ENCODE peak calls at places on chromosome 19, in ten cellular contexts. T, K, N, A, E, G, V, R, F and B are unnamed samples.
A peak's percentile ranks its signal among the peaks of the same experiment; 100 is the strongest.

GRCh38 chr19:37007587-37008220 is 70.5 kb upstream of the ZNF420 start:
- DNase-seq in K (no peak), T (peak; percentile 36), N (no peak), E (no peak), R (peak; percentile 87), F (peak; percentile 27), A (peak; percentile 50), G (peak; percentile 79), V (peak; percentile 50), B (no peak)

GRCh38 chr19:16627194-16627927 is 643 bp downstream of the MED26 start:
- DNase-seq in V (peak; percentile 56), R (no peak), F (no peak), T (no peak), K (peak; percentile 5), E (peak; percentile 69), A (peak; percentile 30), G (no peak), N (no peak), B (peak; percentile 47)

GRCh38 chr19:8826371-8826770 is 5.7 kb downstream of the ZNF558 start:
- DNase-seq in F (no peak), E (peak; percentile 7), R (no peak), G (no peak), N (no peak), A (no peak), K (no peak), V (no peak), T (no peak), B (no peak)

GRCh38 chr19:55579766-55580621 is 654 bp downstream of the ZNF579 start:
- DNase-seq in F (no peak), A (no peak), K (no peak), N (peak; percentile 41), G (peak; percentile 44), R (peak; percentile 31), E (peak; percentile 46), T (no peak), V (no peak), B (no peak)

GRCh38 chr19:947707-948533 is 22.1 kb downstream of the ARID3A start:
- DNase-seq in F (peak; percentile 59), T (no peak), N (no peak), A (no peak), V (peak; percentile 94), R (peak; percentile 59), G (no peak), E (peak; percentile 88), K (no peak), B (peak; percentile 93)

GRCh38 chr19:17943284-17944221 is 10.7 kb downstream of the CCDC124 start:
- DNase-seq in E (no peak), F (no peak), T (no peak), V (no peak), G (no peak), R (no peak), A (no peak), K (no peak), N (no peak), B (no peak)

GRCh38 chr19:16416574-16416973 is 55.2 kb downstream of the EPS15L1 start:
- DNase-seq in N (peak; percentile 10), K (no peak), T (no peak), G (no peak), F (no peak), A (no peak), R (no peak), V (no peak), E (no peak), B (no peak)

GRCh38 chr19:32677657-32678056 is 2.0 kb downstream of the RGS9BP start:
- DNase-seq in F (no peak), E (no peak), A (no peak), T (no peak), K (no peak), N (no peak), R (no peak), V (no peak), G (no peak), B (no peak)

GRCh38 chr19:5286465-5287029 is 54.1 kb downstream of the PTPRS start:
- DNase-seq in T (no peak), R (no peak), G (no peak), K (no peak), F (no peak), N (no peak), A (no peak), E (no peak), V (no peak), B (no peak)

GRCh38 chr19:17623224-17623935 is 64.8 kb downstream of the UNC13A start:
- DNase-seq in A (no peak), F (no peak), E (no peak), T (no peak), N (no peak), V (no peak), K (no peak), R (no peak), G (no peak), B (no peak)

GRCh38 chr19:39406656-39407393 is at the start of gene ZFP36:
- DNase-seq in E (peak; percentile 86), K (peak; percentile 65), A (peak; percentile 89), F (peak; percentile 95), R (peak; percentile 93), V (peak; percentile 97), N (peak; percentile 83), G (peak; percentile 90), T (peak; percentile 87), B (peak; percentile 92)

GRCh38 chr19:1213391-1214286 is 8.1 kb downstream of the STK11 start:
- DNase-seq in V (peak; percentile 84), T (no peak), G (peak; percentile 71), F (peak; percentile 73), N (peak; percentile 58), E (no peak), K (no peak), R (peak; percentile 71), A (no peak), B (peak; percentile 90)

GRCh38 chr19:41431426-41432386 is 4.5 kb upstream of the B3GNT8 start:
- DNase-seq in N (peak; percentile 31), A (no peak), R (peak; percentile 71), F (no peak), E (no peak), K (no peak), V (no peak), T (no peak), G (peak; percentile 46), B (no peak)
- TF ChIP-seq CTCF in N (peak; percentile 41), A (no peak), R (peak; percentile 62), F (peak; percentile 17), E (peak; percentile 60), K (no peak), V (peak; percentile 16), T (peak; percentile 24), G (peak; percentile 41), B (peak; percentile 70)

GRCh38 chr19:44904426-44904994 is 1.1 kb upstream of the APOE start:
- DNase-seq in R (no peak), N (no peak), F (no peak), T (no peak), V (no peak), A (no peak), E (peak; percentile 20), K (no peak), G (no peak), B (no peak)
- TF ChIP-seq CTCF in R (peak; percentile 22), N (no peak), F (no peak), T (no peak), V (no peak), A (no peak), E (peak; percentile 73), K (peak; percentile 41), G (peak; percentile 33), B (no peak)

DNA sequence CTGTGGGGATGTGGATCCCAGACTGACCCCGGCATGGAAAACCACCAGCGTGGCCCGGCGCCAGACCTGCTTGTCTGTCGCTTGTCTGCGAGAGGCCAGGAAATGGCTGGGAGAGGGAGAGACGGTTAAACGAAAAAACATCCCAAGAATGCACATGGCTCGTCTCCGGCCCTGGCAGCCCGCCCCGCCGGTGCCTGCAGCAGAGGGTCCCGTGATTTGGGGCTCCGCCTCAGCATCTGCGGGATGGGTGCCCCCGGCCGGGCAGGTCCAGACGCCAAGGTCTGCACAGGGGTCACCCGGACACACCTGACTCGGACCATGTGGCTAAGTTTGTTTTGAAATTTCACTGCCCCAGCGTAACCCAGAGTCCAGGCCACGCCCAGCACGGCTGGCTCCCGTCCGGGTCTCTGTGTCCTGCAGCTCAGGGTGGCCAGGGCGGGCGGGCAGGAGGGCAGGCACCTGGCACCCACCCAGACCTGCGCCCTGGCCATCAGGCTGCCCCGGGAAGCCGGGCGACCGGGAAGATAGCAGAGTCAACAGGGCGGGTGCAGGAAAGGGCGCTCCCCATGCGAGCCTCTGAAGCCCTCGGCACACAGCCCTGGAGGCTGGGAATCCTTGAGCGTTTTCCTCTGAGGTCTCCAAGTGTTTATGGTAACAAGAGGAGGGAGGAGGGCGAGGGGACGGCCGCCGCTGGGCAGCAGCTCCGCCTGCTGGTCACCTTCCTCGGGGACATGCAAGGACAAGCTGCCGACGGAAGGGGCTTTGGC is 103.2 kb downstream of the GADD45B start:
- DNase-seq in F (peak; percentile 96), V (peak; percentile 92), R (peak; percentile 92), E (no peak), T (peak; percentile 81), A (peak; percentile 62), N (peak; percentile 89), K (peak; percentile 83), G (peak; percentile 94), B (peak; percentile 83)
- TF ChIP-seq CTCF in F (peak; percentile 95), V (peak; percentile 74), R (peak; percentile 98), E (peak; percentile 58), T (peak; percentile 99), A (peak; percentile 64), N (peak; percentile 92), K (peak; percentile 87), G (peak; percentile 94), B (peak; percentile 97)

GRCh38 chr19:12208221-12208620 is 45.3 kb downstream of the ZNF136 start:
- DNase-seq in F (no peak), V (no peak), A (no peak), K (no peak), N (no peak), T (no peak), G (no peak), R (no peak), E (no peak), B (no peak)

GRCh38 chr19:12198136-12198535 is 35.2 kb downstream of the ZNF136 start:
- DNase-seq in A (no peak), K (no peak), F (no peak), E (no peak), V (no peak), N (no peak), G (no peak), T (no peak), R (no peak), B (no peak)

GRCh38 chr19:12200020-12200419 is 37.1 kb downstream of the ZNF136 start:
- DNase-seq in G (no peak), V (no peak), A (no peak), R (no peak), N (no peak), E (no peak), F (no peak), T (no peak), K (no peak), B (no peak)

GRCh38 chr19:12205296-12205695 is 42.4 kb downstream of the ZNF136 start:
- DNase-seq in G (no peak), R (no peak), E (no peak), K (no peak), V (no peak), F (no peak), N (no peak), T (no peak), A (no peak), B (no peak)

DNA sequence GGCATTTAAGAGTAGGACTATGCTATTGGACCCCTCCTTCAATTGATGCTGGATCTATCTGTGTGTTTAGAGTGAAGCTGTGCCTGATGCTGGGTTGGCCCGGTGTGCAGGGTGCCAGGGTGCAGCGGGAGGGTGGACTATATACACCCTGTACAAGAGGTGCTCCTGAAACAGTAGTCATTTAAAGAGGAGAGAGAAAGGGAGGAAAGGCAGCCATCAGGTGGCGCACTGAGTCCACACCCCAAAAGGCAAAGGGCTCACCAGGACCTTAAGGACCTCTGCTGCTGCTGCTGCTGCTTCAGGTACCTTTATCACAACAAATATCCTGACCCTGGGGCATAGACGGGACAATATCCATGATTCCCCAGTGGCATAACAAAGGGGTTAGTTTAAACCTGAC is 39.4 kb downstream of the ZNF136 start:
- DNase-seq in R (peak; percentile 29), V (peak; percentile 81), T (no peak), E (peak; percentile 27), A (peak; percentile 38), N (no peak), G (peak; percentile 10), F (peak; percentile 66), K (no peak), B (no peak)
- TF ChIP-seq CTCF in R (peak; percentile 54), V (no peak), T (no peak), E (peak; percentile 67), A (no peak), N (no peak), G (peak; percentile 20), F (peak; percentile 43), K (no peak), B (peak; percentile 14)